ENCODE peak calls at places on chromosomes 11 and 22, in four cellular contexts. J is HepG2, X is GM12878, L is K562. K is an unnamed sample.
A peak's percentile ranks its signal among the peaks of the same experiment; 100 is the strongest.

GRCh38 chr11:35178862-35179261 is 39.9 kb downstream of the CD44 start:
- DNase-seq in X (no peak), L (no peak), J (no peak), K (no peak)

GRCh38 chr11:10379871-10380568 is 75.0 kb upstream of the AMPD3 start:
- DNase-seq in L (no peak), J (no peak), X (no peak), K (no peak)

GRCh38 chr11:80167766-80168165 is 726.9 kb upstream of the TENM4 start:
- DNase-seq in J (no peak), X (no peak), L (no peak), K (no peak)

GRCh38 chr11:76620471-76620870 is 50.1 kb downstream of the LRRC32 start:
- DNase-seq in J (no peak), L (no peak), X (no peak), K (no peak)

GRCh38 chr11:42972741-42973140 is 339.1 kb upstream of the API5 start:
- DNase-seq in J (no peak), L (no peak), X (no peak), K (no peak)

GRCh38 chr11:27304514-27304913 is 58.5 kb downstream of the CCDC34 start:
- DNase-seq in L (no peak), J (no peak), X (no peak), K (peak; percentile 69)

GRCh38 chr11:19793356-19793755 is 80.7 kb downstream of the NAV2 start:
- DNase-seq in J (no peak), L (no peak), X (no peak), K (no peak)

GRCh38 chr11:76599041-76600013 is 71.2 kb downstream of the LRRC32 start:
- DNase-seq in L (peak; percentile 50), X (no peak), J (no peak), K (no peak)

GRCh38 chr11:70680781-70681281 is 282.5 kb downstream of the CTTN start:
- DNase-seq in L (no peak), J (no peak), X (no peak), K (no peak)

GRCh38 chr11:31800398-31801265 is 10.5 kb downstream of the PAX6 start:
- DNase-seq in J (no peak), X (no peak), L (no peak), K (no peak)

GRCh38 chr22:28955817-28956216 is 72.4 kb downstream of the ZNRF3 start:
- DNase-seq in L (no peak), J (no peak), X (peak; percentile 60), K (no peak)

DNA sequence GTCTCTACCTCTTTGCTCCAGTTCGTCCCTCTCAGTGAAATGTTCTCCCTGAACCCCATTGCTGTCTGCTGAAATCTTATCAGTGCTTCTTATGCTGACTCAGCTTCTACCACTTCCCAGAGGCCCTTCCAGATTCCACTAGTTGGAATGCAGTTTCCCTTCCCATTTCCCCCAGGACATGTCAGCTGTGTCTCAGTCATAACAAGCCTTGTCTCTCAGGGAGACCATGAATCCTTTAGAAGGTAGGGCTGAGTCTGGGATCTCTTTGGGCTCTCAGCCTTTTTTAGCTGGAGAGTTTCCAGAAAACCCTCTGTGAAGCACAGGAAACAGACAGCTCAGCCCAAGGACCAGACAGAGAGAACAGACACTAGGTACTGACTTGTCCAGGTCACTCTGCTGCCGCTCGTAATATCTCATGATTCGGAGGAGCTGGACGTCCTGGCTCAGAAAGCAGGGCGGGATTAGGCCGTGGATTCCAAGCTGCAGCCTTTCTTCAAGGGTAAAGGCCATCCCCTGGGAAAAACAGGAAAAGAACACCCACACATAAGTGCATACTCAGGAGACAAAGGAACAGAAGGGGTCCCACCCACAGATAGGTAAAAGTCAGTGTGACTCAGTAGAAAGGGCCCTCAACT is 113.0 kb downstream of the ME3 start:
- DNase-seq in X (no peak), L (no peak), J (no peak), K (no peak)
- TF ChIP-seq TCF7 in X (no peak), L (no peak), J (no peak), K (no peak)

GRCh38 chr22:42340695-42341383 is 70.4 kb upstream of the TCF20 start:
- DNase-seq in L (no peak), J (no peak), X (no peak), K (peak; percentile 48)
- TF ChIP-seq ETV6 in L (no peak), J (no peak), X (no peak), K (no peak)

DNA sequence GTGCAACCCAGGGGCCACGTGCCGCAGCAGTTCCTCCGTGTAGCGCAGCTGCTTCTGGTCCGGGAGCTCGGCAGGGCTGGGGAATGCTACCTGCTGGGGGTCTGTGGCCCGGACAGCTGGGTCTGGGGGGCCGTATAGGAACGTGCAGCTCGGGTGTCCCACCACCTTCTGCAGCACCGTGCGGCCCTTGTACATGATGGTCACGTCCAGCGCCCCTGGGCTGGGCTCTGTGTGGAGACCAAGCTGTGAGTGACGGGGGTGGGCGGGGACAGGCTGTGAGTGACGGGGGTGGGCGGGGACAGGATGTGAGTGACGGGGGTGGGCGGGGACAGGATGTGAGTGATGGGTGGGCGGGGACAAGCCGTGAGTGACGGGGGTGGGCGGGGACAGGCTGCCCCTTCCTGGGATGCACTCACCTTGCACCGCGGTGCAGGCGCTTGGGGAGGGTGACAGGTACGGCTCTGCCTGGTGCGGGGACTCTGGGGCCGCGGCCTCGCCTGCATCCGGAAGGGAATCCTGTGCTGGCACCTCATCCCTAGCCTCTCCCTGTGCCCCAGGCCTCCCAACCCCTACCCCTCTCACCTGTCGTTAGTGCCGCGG is 2.3 kb downstream of the IRF7 start:
- DNase-seq in J (no peak), X (no peak), L (peak; percentile 92), K (peak; percentile 82)
- TF ChIP-seq TCF7 in J (no peak), X (no peak), L (no peak), K (no peak)

GRCh38 chr22:32619614-32620426 is 145.2 kb downstream of the FBXO7 start:
- DNase-seq in J (peak; percentile 91), L (no peak), X (no peak), K (no peak)
- TF ChIP-seq ETV6 in J (no peak), L (no peak), X (no peak), K (no peak)

DNA sequence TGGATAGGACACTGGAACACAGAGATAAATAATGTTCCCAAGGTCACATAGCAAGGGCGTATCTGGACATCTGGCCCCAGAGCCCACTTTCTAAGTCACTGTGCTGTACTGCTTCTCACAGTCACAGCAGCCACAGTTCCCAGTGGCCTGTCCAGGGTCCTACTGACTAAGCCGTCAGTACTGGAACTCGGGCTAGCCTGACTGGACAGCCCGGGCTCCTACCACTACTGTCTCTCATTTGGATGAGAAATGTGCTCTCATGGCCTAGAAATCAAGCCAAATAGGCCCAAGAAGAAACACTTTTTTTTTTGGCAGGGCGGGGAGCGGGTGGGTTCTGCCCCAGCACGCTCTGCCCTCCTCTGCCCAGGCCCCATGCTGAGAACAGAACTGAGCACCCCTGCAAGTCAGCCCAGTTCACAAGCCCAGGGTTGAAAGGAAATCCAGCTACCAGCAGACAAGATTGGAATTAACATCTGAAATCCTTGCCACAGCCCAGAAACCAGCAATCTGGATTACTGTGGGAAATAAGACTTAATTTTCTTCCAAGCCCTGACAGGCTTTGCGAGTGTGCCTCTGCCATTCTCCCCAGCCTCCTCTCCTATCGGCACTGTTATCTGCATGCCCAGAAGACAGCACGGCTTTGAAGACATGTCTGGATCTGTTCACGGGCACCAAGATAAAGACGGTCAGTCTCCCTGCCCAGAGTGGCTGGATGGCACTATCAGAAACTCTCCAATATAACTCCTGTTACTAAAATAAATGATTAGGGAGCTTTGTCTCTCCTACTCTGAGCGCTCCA is 182.9 kb upstream of the NCAM1 start:
- DNase-seq in X (no peak), L (no peak), J (no peak), K (no peak)
- TF ChIP-seq TCF7 in X (no peak), L (no peak), J (no peak), K (no peak)

GRCh38 chr11:130451261-130452019 is 3.0 kb downstream of the ADAMTS15 start:
- DNase-seq in J (no peak), L (no peak), X (no peak), K (no peak)
- TF ChIP-seq ETV6 in J (no peak), L (no peak), X (no peak), K (no peak)

GRCh38 chr22:49062155-49063039 is 765.3 kb downstream of the BRD1 start:
- DNase-seq in X (no peak), J (no peak), L (no peak), K (no peak)
- TF ChIP-seq TCF7 in X (no peak), J (no peak), L (no peak), K (no peak)

GRCh38 chr11:18393581-18394299 is 623 bp upstream of the LDHA start:
- DNase-seq in L (no peak), J (no peak), X (no peak), K (no peak)
- TF ChIP-seq ETV6 in L (no peak), J (no peak), X (no peak), K (no peak)